ENCODE peak calls at places on chromosome 4, in five cellular contexts. A, M, H, C and S are unnamed samples.

GRCh38 chr4:124907881-124908280 is 195.3 kb upstream of the ANKRD50 start:
- DNase-seq in H (no peak), M (no peak), C (no peak), A (no peak), S (no peak)

GRCh38 chr4:39151120-39151713 is 31.1 kb upstream of the WDR19 start:
- DNase-seq in M (no peak), H (no peak), A (no peak), C (no peak), S (no peak)

GRCh38 chr4:7557447-7557846 is 122.7 kb upstream of the PSAPL1 start:
- DNase-seq in C (no peak), H (no peak), M (no peak), A (no peak), S (no peak)

GRCh38 chr4:149896428-149896827 is 80.8 kb upstream of the IQCM start:
- DNase-seq in H (no peak), C (no peak), A (peak; percentile 16), M (no peak), S (no peak)

GRCh38 chr4:158159718-158160094 is 13.1 kb downstream of the GASK1B start:
- DNase-seq in H (no peak), C (no peak), A (no peak), M (no peak), S (no peak)

GRCh38 chr4:185227131-185227551 is 17.7 kb downstream of the SNX25 start:
- DNase-seq in M (no peak), H (no peak), C (no peak), A (no peak), S (no peak)

GRCh38 chr4:52111995-52112394 is 60.9 kb downstream of the SPATA18 start:
- DNase-seq in M (no peak), H (no peak), C (no peak), A (no peak), S (no peak)

GRCh38 chr4:167265231-167265630 is 30.9 kb upstream of the SPOCK3 start:
- DNase-seq in M (no peak), A (no peak), C (no peak), H (no peak), S (no peak)

GRCh38 chr4:128244379-128244778 is 43.2 kb downstream of the PGRMC2 start:
- DNase-seq in H (no peak), C (no peak), M (no peak), A (no peak), S (no peak)

GRCh38 chr4:24054910-24055309 is 165.1 kb upstream of the PPARGC1A start:
- DNase-seq in C (no peak), A (no peak), M (no peak), H (no peak), S (no peak)

GRCh38 chr4:116132946-116133345 is 952.4 kb downstream of the TRAM1L1 start:
- DNase-seq in A (no peak), M (no peak), C (no peak), H (no peak), S (no peak)

GRCh38 chr4:159540501-159540900 is 437.6 kb downstream of the RAPGEF2 start:
- DNase-seq in M (no peak), H (no peak), C (no peak), A (no peak), S (no peak)

GRCh38 chr4:57504139-57504538 is 394.0 kb upstream of the IGFBP7 start:
- DNase-seq in A (no peak), C (no peak), H (no peak), M (no peak), S (no peak)

GRCh38 chr4:57499786-57500185 is 389.6 kb upstream of the IGFBP7 start:
- DNase-seq in M (no peak), C (no peak), A (no peak), H (no peak), S (no peak)

DNA sequence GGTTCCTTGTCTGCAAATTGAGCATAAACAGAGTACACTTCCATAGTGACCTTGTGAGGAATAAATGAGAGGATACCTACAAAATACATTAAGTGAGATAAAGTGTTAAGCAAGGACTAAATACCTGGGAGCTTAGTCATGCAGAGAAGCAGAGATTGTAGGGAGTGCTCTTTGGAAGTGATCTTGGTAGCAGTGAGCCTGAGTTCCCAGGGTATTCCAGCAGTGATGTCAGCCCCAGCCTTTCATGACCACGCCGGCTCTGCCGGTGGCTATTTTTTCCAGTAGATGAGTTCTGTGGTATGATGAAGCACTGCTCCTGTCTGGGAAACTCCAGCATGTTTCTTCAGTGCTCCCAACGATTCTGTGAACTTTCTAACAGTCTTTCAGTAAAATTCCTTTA is 391.5 kb upstream of the IGFBP7 start:
- DNase-seq in A (peak; percentile 39), H (no peak), C (no peak), M (no peak), S (peak; percentile 5)
- H3K27ac ChIP-seq in A (peak overlapping the region; percentile 50), H (no peak overlapping the region), C (no peak overlapping the region), M (no peak overlapping the region), S (no peak overlapping the region)

DNA sequence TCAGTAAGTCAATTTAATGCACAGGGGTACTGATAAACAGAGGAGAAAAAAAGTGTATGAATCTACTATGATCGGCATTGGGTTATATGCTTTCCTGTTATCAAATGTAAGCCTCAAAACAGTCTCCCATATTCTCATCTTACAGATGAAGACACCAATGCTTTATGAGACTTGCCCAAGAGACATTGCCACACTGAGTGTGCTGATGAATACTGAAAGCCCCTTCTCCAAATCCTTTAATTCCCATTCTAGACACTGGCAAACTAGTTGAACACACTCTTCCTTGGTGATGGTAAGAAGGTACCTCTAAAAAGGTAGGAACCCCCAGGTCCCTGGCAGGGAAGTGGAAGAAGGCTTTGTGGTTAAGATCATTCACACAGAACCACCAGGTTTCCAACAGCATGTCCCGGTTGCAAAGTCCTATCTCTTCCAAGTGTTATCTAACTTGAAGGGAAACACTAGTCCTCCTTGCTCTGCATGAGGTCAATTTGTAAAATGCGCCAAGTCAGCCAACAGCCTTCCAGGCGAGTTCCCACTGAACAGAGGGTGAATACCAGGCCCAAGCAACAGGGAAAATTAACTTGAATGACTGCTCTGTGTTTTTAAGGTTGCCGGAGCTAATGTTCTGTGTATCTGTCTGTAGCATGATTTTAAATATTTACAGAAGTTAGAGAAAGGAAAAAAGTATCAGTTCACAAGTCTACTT is 5.1 kb downstream of the SETD7 start:
- DNase-seq in H (no peak), A (peak; percentile 27), C (no peak), M (no peak), S (no peak)
- H3K4me3 ChIP-seq in H (no peak overlapping the region), A (peak overlapping the region; percentile 10), C (no peak overlapping the region), M (no peak overlapping the region), S (no peak overlapping the region)

GRCh38 chr4:186760576-186760975 is 36.9 kb upstream of the FAT1 start:
- DNase-seq in A (no peak), C (no peak), H (no peak), M (no peak), S (no peak)

GRCh38 chr4:186758929-186759682 is 35.5 kb upstream of the FAT1 start:
- DNase-seq in C (no peak), H (no peak), A (no peak), M (no peak), S (no peak)

GRCh38 chr4:186761281-186761897 is 37.7 kb upstream of the FAT1 start:
- DNase-seq in A (no peak), H (no peak), M (no peak), C (no peak), S (no peak)

GRCh38 chr4:186757696-186758330 is 34.2 kb upstream of the FAT1 start:
- DNase-seq in A (no peak), H (no peak), M (no peak), C (no peak), S (no peak)

DNA sequence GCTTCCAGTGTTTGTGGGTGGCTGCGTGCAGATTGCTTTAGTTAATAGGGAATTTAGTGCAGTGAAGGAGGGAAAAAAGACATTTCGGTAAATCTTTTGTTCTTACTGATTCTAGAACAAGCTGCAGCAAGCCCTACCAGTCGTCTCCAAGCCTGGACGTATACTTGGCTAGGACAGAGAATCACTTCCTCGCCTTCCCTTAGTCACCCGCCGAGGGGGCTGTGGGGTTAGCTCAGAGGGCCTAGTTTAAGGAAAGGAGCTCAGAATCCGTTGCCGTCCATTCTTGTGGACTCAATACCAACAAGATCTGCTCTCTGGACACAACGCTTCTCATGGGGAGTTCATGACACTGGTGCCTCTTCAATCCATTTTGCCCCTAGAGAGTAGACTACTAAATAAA is 36.3 kb upstream of the FAT1 start:
- DNase-seq in H (no peak), A (no peak), M (no peak), C (no peak), S (no peak)
- H3K9me3 ChIP-seq in H (no peaks in the 10 kb centered on the region), A (peaks cover 5% of the 10 kb centered on the region), M (no peaks in the 10 kb centered on the region), C (no peaks in the 10 kb centered on the region), S (no peaks in the 10 kb centered on the region)

DNA sequence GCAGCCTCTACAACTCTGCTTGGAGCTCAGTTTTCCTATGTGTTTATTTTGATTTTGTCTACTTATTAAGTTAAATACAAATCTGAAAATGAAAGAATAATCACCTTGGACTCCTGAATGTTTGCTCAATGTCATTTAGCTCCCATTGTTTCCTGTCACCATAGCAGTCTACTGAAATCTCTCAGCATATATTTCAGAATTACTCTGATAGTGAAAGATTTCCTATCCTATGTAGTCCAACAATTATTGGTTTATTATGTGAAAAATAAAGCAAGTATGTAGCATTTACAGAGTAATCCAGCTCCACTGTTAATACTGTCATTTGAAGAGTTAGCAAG is 168.4 kb downstream of the CBR4 start:
- DNase-seq in M (no peak), A (no peak), C (no peak), H (no peak), S (no peak)
- H3K27ac ChIP-seq in M (no peak overlapping the region), A (peak overlapping the region; percentile 86), C (no peak overlapping the region), H (peak overlapping the region; percentile 54), S (no peak overlapping the region)

DNA sequence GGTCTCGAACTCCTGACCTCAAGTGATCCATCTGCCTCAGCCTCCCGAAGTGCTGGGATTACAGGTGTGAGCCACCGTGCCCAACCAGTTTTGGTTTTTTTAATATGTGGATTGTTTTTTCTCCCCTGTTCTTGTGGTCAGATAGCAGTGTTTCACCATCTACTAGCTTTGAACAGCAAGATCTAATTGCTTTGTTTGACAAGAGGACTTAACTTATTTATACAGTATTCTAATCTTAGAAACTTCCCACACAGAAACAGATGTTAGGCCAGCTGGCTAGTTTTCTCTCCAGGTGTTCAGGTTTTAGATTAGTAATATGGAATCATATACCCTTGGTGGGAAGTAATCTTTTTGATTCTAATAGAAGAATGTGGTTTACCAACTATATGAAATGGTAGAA is 12.9 kb downstream of the ING2 start:
- DNase-seq in A (no peak), C (no peak), M (no peak), H (no peak), S (no peak)
- H3K4me3 ChIP-seq in A (no peak overlapping the region), C (no peak overlapping the region), M (no peak overlapping the region), H (no peak overlapping the region), S (no peak overlapping the region)

DNA sequence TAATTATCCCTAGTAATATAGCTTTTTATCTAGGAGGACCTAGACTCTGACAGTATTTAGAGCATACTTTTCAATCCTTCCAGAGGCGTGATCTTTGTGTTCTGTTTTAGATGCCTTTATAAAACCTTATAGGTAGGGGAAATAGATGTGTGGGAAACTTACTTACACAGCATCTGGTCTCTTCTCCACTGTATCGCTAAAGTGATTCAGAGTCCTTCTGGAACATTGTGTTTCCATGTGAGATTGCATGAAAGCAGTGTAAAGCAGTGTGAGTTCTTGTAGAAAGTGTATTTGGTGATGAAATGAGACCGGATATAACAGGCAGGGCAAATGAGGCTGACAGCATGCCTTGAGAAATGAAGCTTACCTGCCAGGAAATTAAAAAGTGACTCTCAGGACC is 9.5 kb downstream of the GABRB1 start:
- DNase-seq in C (no peak), A (no peak), H (no peak), M (no peak), S (no peak)
- H3K9me3 ChIP-seq in C (no peaks in the 10 kb centered on the region), A (no peaks in the 10 kb centered on the region), H (no peaks in the 10 kb centered on the region), M (no peaks in the 10 kb centered on the region), S (no peaks in the 10 kb centered on the region)